ENCODE peak calls at places on chromosomes 2 and 18, in six cellular contexts. L is IMR-90, Z is upper lobe of right lung, C is pancreas, D is psoas muscle, I is bronchial epithelial cell. S is an unnamed sample.
A peak's percentile ranks its signal among the peaks of the same experiment; 100 is the strongest.

GRCh38 chr2:112048887-112049286 is 6.2 kb upstream of the TMEM87B start:
- DNase-seq in I (peak; percentile 60), L (peak; percentile 74), D (no peak), Z (no peak), C (peak; percentile 42), S (peak; percentile 19)

GRCh38 chr2:106197878-106198277 is 3.8 kb upstream of the UXS1 start:
- DNase-seq in I (peak; percentile 24), D (peak; percentile 60), Z (no peak), C (no peak), L (peak; percentile 92), S (peak; percentile 93)

GRCh38 chr2:3575534-3576324 is 669 bp downstream of the RPS7 start:
- DNase-seq in L (no peak), C (peak; percentile 28), Z (no peak), I (no peak), D (no peak), S (no peak)

GRCh38 chr18:79519751-79520472 is 124.2 kb downstream of the NFATC1 start:
- DNase-seq in L (peak; percentile 38), D (no peak), C (peak; percentile 5), I (no peak), Z (peak; percentile 59), S (no peak)

GRCh38 chr18:34549367-34549766 is 160.7 kb upstream of the DTNA start:
- DNase-seq in L (no peak), Z (no peak), C (no peak), D (no peak), I (no peak), S (no peak)

GRCh38 chr2:220789961-220790360 is 782.1 kb downstream of the EPHA4 start:
- DNase-seq in L (peak; percentile 83), Z (no peak), D (no peak), I (peak; percentile 92), C (no peak), S (peak; percentile 54)

GRCh38 chr2:108934583-108935230 is 54.3 kb downstream of the EDAR start:
- DNase-seq in I (no peak), D (no peak), Z (no peak), C (no peak), L (no peak), S (no peak)

GRCh38 chr2:169324581-169325260 is 37.6 kb downstream of the LRP2 start:
- DNase-seq in C (no peak), Z (no peak), L (no peak), I (peak; percentile 3), D (no peak), S (no peak)

GRCh38 chr18:48330016-48330991 is 78.9 kb downstream of the ZBTB7C start:
- DNase-seq in D (no peak), I (peak; percentile 97), Z (no peak), C (no peak), L (peak; percentile 69), S (peak; percentile 43)

GRCh38 chr2:51085679-51086078 is 53.7 kb upstream of the NRXN1 start:
- DNase-seq in I (no peak), D (no peak), L (no peak), Z (no peak), C (no peak), S (no peak)

GRCh38 chr2:54624611-54625071 is 98.8 kb upstream of the EML6 start:
- DNase-seq in C (no peak), L (peak; percentile 54), Z (no peak), D (peak; percentile 58), I (no peak), S (no peak)

GRCh38 chr2:144948205-144948855 is 428.4 kb upstream of the ZEB2 start:
- DNase-seq in Z (no peak), L (no peak), D (no peak), I (no peak), C (no peak), S (no peak)

GRCh38 chr2:11644293-11644692 is 25.7 kb downstream of the NTSR2 start:
- DNase-seq in L (no peak), Z (no peak), C (no peak), I (no peak), D (no peak), S (no peak)

GRCh38 chr2:20473128-20473527 is 26.3 kb downstream of the RHOB start:
- DNase-seq in I (no peak), C (no peak), D (no peak), Z (peak; percentile 49), L (no peak), S (no peak)

GRCh38 chr2:57902578-57902977 is 144.0 kb upstream of the VRK2 start:
- DNase-seq in Z (no peak), D (no peak), C (no peak), L (no peak), I (peak; percentile 57), S (no peak)

GRCh38 chr18:50853863-50854271 is 25.1 kb upstream of the ME2 start:
- DNase-seq in L (peak; percentile 57), C (no peak), Z (no peak), D (no peak), I (peak; percentile 98), S (no peak)

GRCh38 chr2:188132385-188132784 is 159.3 kb upstream of the GULP1 start:
- DNase-seq in Z (no peak), D (peak; percentile 56), I (no peak), L (no peak), C (no peak), S (no peak)

GRCh38 chr2:8803658-8804379 is 33.6 kb downstream of the KIDINS220 start:
- DNase-seq in D (peak; percentile 80), L (peak; percentile 97), Z (no peak), I (peak; percentile 97), C (peak; percentile 73), S (peak; percentile 31)

GRCh38 chr2:55511508-55512124 is 7.9 kb upstream of the CFAP36 start:
- DNase-seq in L (peak; percentile 50), D (no peak), I (peak; percentile 58), C (no peak), Z (no peak), S (no peak)

GRCh38 chr2:112876257-112876970 is 34.6 kb upstream of the IL37 start:
- DNase-seq in C (no peak), D (no peak), L (no peak), I (peak; percentile 78), Z (no peak), S (no peak)

GRCh38 chr2:220394433-220394832 is 767.0 kb downstream of the SLC4A3 start:
- DNase-seq in Z (no peak), D (no peak), C (no peak), I (peak; percentile 57), L (peak; percentile 58), S (no peak)

GRCh38 chr2:20617892-20618467 is 32.9 kb downstream of the HS1BP3 start:
- DNase-seq in D (peak; percentile 99), I (peak; percentile 82), C (peak; percentile 92), Z (peak; percentile 96), L (peak; percentile 100), S (peak; percentile 90)

GRCh38 chr2:219997341-219997851 is 370.0 kb downstream of the SLC4A3 start:
- DNase-seq in L (peak; percentile 29), D (no peak), Z (no peak), I (peak; percentile 16), C (peak; percentile 31), S (no peak)

GRCh38 chr18:11994346-11994707 is 13.0 kb downstream of the IMPA2 start:
- DNase-seq in L (peak; percentile 68), I (peak; percentile 66), Z (no peak), C (peak; percentile 60), D (peak; percentile 88), S (peak; percentile 62)

DNA sequence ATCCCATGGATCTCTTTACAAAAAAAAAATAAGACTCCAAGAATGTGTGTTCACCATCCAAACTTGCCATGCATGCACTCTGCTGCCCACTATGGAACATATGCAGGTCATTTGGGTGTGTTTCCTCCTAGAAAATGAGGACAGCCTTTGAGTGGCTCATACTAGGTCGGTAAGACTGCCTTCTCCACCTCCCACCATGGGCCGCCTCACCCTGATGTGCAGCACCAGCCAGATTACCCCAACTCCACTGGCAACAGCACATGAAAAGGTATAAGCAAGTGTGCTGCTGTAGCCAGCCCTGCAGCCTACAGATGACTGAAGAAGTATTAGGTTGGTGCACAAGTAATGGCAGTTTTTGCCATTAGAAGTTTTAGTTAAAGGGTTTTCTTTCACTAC is 214.2 kb downstream of the ATAD2B start:
- DNase-seq in D (no peak), Z (no peak), C (no peak), I (no peak), L (no peak), S (no peak)
- TF ChIP-seq CTCF in D (no peak), Z (no peak), C (no peak), I (no peak), L (no peak), S (no peak)

GRCh38 chr2:202025816-202026215 is 7.8 kb upstream of the FZD7 start:
- DNase-seq in D (no peak), I (no peak), Z (no peak), C (no peak), L (no peak), S (no peak)
- H3K27me3 ChIP-seq in D (no peaks in the 10 kb centered on the region), I (peaks cover 1% of the 10 kb centered on the region), Z (no peaks in the 10 kb centered on the region), C (no peaks in the 10 kb centered on the region), L (no peaks in the 10 kb centered on the region), S (no peaks in the 10 kb centered on the region)

GRCh38 chr2:120820885-120821279 is 85.2 kb downstream of the GLI2 start:
- DNase-seq in C (no peak), I (no peak), D (peak; percentile 58), Z (no peak), L (peak; percentile 84), S (peak; percentile 40)

GRCh38 chr2:120821446-120822160 is 85.9 kb downstream of the GLI2 start:
- DNase-seq in Z (no peak), L (no peak), I (no peak), C (no peak), D (peak; percentile 24), S (no peak)

GRCh38 chr2:120819720-120820210 is 84.1 kb downstream of the GLI2 start:
- DNase-seq in I (no peak), Z (no peak), L (no peak), C (no peak), D (peak; percentile 30), S (no peak)

GRCh38 chr2:120818441-120818920 is 82.8 kb downstream of the GLI2 start:
- DNase-seq in I (no peak), L (peak; percentile 95), Z (no peak), D (peak; percentile 54), C (peak; percentile 50), S (peak; percentile 76)

GRCh38 chr2:120820263-120820884 is 84.7 kb downstream of the GLI2 start:
- DNase-seq in Z (no peak), L (peak; percentile 90), C (no peak), D (peak; percentile 59), I (no peak), S (no peak)
- H3K4me3 ChIP-seq in Z (no peak overlapping the region), L (peak overlapping the region; percentile 27), C (no peak overlapping the region), D (no peak overlapping the region), I (no peak overlapping the region), S (peak overlapping the region; percentile 24)

GRCh38 chr2:174588463-174588862 is 9.1 kb downstream of the WIPF1 start:
- DNase-seq in Z (no peak), L (no peak), C (no peak), D (no peak), I (no peak), S (no peak)

GRCh38 chr2:174587607-174588006 is 10.0 kb downstream of the WIPF1 start:
- DNase-seq in C (no peak), D (no peak), L (no peak), Z (no peak), I (no peak), S (no peak)

GRCh38 chr2:174585657-174586056 is 11.9 kb downstream of the WIPF1 start:
- DNase-seq in L (no peak), Z (no peak), D (no peak), I (no peak), C (no peak), S (no peak)

GRCh38 chr2:174586418-174586817 is 11.2 kb downstream of the WIPF1 start:
- DNase-seq in L (no peak), I (no peak), C (no peak), D (no peak), Z (no peak), S (no peak)

GRCh38 chr2:174586896-174587295 is 10.7 kb downstream of the WIPF1 start:
- DNase-seq in D (no peak), C (no peak), Z (no peak), L (peak; percentile 38), I (no peak), S (no peak)
- TF ChIP-seq CTCF in D (no peak), C (no peak), Z (no peak), L (no peak), I (no peak), S (no peak)

S was measured in BJ.